ENCODE peak calls at places on chromosomes 1 and 21, in four cellular contexts. One of them, this sample, is unnamed.

GRCh38 chr1:10228528-10228927 is 18.2 kb downstream of the KIF1B start:
- DNase-seq in CD4-positive, alpha-beta memory T cell: no peak
- DNase-seq in adrenal gland: no peak
- DNase-seq in A673: no peak
- DNase-seq in this sample: no peak

GRCh38 chr1:153357076-153357852 is 390 bp upstream of the S100A9 start:
- DNase-seq in A673: no peak
- DNase-seq in adrenal gland: peak; percentile 65
- DNase-seq in CD4-positive, alpha-beta memory T cell: no peak
- DNase-seq in this sample: no peak

GRCh38 chr1:10909697-10910489 is 102.6 kb upstream of the TARDBP start:
- DNase-seq in CD4-positive, alpha-beta memory T cell: peak; percentile 64
- DNase-seq in adrenal gland: peak; percentile 50
- DNase-seq in A673: peak; percentile 60
- DNase-seq in this sample: peak; percentile 83

GRCh38 chr1:213874789-213875188 is 113.0 kb upstream of the PROX1 start:
- DNase-seq in A673: no peak
- DNase-seq in CD4-positive, alpha-beta memory T cell: no peak
- DNase-seq in adrenal gland: no peak
- DNase-seq in this sample: no peak

GRCh38 chr1:54867717-54868057 is 19.3 kb downstream of the DHCR24 start:
- DNase-seq in A673: no peak
- DNase-seq in CD4-positive, alpha-beta memory T cell: no peak
- DNase-seq in adrenal gland: no peak
- DNase-seq in this sample: no peak

GRCh38 chr1:84570436-84571149 is 3.6 kb downstream of the CTBS start:
- DNase-seq in adrenal gland: no peak
- DNase-seq in CD4-positive, alpha-beta memory T cell: no peak
- DNase-seq in A673: no peak
- DNase-seq in this sample: no peak

GRCh38 chr21:33372582-33372981 is 30.6 kb upstream of the IFNGR2 start:
- DNase-seq in adrenal gland: no peak
- DNase-seq in CD4-positive, alpha-beta memory T cell: no peak
- DNase-seq in A673: no peak
- DNase-seq in this sample: no peak

GRCh38 chr1:55039342-55040082 is at the start of gene PCSK9:
- DNase-seq in A673: peak; percentile 75
- DNase-seq in CD4-positive, alpha-beta memory T cell: no peak
- DNase-seq in adrenal gland: no peak
- DNase-seq in this sample: peak; percentile 81

GRCh38 chr1:54325705-54326461 is 80.3 kb downstream of the SSBP3 start:
- DNase-seq in A673: no peak
- DNase-seq in CD4-positive, alpha-beta memory T cell: no peak
- DNase-seq in adrenal gland: no peak
- DNase-seq in this sample: no peak

DNA sequence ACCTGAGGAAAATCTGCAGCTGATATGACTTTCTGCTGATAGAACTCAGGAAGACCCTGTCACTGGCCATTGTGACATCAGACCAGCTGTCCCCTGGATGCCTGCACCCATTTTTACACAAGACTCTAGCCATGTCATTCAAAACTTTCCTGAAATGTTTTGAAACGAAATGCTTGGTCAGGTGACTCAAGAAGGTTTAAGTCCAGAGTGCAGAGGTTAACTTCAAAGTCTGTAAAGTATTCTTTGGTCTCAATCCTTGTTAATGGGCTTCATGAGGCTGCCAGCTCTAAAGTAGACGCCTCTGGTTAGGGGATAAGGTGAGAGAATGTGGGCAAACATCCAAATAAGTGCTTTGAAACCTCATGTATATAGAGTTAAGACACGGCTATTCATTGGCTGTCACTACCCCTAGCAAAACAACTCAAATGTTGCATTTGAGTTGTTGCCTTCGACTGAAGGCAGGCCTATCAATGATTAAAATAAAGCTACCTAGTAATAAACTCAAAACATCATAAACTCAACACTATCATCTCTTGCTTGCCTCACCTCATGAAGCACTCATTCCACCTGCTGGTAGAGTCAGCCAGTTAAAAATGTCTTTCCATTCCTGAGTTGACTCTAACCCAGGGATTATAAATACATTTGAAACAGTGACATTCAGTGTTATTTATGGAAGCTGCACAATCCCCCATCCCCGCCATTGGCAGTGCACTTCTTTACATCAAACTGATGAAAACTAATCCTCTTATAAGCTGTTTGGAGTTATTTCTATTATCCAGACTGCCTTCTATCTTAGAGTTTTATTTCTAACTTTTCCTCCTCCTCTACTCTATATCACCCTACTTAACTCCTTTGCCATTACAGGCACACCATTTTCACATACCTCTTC is 26.0 kb downstream of the RABIF start:
- DNase-seq in A673: no peak
- DNase-seq in CD4-positive, alpha-beta memory T cell: no peak
- DNase-seq in adrenal gland: no peak
- DNase-seq in this sample: no peak
- H3K27ac ChIP-seq in A673: no peak overlapping the region
- H3K27ac ChIP-seq in CD4-positive, alpha-beta memory T cell: no peak overlapping the region
- H3K27ac ChIP-seq in adrenal gland: no peak overlapping the region
- H3K27ac ChIP-seq in this sample: no peak overlapping the region

GRCh38 chr1:56255516-56256181 is 323.7 kb downstream of the PLPP3 start:
- DNase-seq in CD4-positive, alpha-beta memory T cell: no peak
- DNase-seq in A673: no peak
- DNase-seq in adrenal gland: peak; percentile 77
- DNase-seq in this sample: no peak
- H3K27ac ChIP-seq in CD4-positive, alpha-beta memory T cell: no peak overlapping the region
- H3K27ac ChIP-seq in A673: no peak overlapping the region
- H3K27ac ChIP-seq in adrenal gland: peak overlapping the region; percentile 70
- H3K27ac ChIP-seq in this sample: no peak overlapping the region

GRCh38 chr1:205832326-205832751 is 17.6 kb downstream of the PM20D1 start:
- DNase-seq in adrenal gland: no peak
- DNase-seq in A673: no peak
- DNase-seq in CD4-positive, alpha-beta memory T cell: no peak
- DNase-seq in this sample: no peak
- H3K27ac ChIP-seq in adrenal gland: no peak overlapping the region
- H3K27ac ChIP-seq in A673: no peak overlapping the region
- H3K27ac ChIP-seq in CD4-positive, alpha-beta memory T cell: no peak overlapping the region
- H3K27ac ChIP-seq in this sample: no peak overlapping the region

DNA sequence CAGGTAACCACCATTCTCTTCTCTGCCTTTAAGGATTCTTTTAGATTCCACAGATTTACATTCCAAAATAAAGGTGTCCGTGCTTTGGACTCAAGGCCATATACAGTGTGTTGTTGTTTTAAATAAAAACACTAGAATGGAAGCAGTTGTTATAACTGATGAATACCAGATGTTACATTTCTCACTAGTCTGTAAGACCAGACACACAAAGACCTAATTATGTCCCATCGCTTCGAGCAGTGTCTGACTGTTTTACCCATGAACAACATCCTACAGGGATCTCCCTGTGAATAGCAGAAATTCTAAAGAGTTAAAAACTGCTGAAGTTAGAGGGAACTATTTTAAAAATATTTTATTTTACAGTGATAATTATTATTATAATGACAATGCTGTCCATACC is 574.7 kb upstream of the ZP4 start:
- DNase-seq in CD4-positive, alpha-beta memory T cell: no peak
- DNase-seq in adrenal gland: no peak
- DNase-seq in A673: no peak
- DNase-seq in this sample: no peak
- H3K27ac ChIP-seq in CD4-positive, alpha-beta memory T cell: no peak overlapping the region
- H3K27ac ChIP-seq in adrenal gland: no peak overlapping the region
- H3K27ac ChIP-seq in A673: no peak overlapping the region
- H3K27ac ChIP-seq in this sample: no peak overlapping the region

DNA sequence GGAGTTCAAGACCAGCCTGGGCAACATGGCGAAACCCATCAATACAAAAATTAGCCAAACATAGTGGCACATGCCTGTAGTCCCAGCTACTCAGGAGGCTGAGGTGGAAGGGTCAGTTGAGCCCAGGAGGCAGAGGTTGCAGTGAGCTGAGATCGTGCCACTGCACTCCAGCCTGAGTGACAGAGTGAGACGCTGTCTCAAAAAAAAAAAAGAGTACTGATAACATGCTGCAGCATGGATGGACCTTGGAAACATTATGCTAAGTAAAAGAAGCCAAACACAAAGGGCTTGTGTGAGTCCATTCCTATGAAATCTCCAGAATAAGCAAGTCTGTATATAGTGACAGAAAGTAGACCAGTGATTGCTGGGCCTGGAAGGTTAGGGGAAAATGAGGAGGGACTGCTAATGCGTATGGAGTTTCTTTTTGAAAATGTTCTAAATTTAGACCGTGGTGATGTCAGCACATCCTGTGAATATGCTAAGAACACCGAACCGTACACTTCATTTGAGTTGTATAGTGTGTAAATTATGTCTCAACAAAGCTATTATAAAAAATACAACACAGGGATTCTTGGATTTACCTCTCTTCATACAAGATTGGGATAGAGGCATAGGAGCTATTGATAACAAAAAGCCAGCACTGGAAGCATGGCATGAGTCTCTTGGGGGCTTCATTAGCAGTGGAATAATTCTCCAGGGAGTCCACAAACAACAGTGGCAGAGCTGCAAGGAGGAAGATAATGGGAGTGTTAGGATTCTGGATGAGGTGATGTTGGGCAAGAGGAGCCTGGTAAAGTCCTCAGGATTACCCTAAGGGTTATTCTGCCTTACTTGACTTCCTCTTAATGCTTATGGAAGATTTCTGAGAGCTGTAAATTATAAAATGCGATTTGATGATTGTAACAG is 73.5 kb downstream of the TTC3 start:
- DNase-seq in adrenal gland: no peak
- DNase-seq in A673: peak; percentile 59
- DNase-seq in CD4-positive, alpha-beta memory T cell: no peak
- DNase-seq in this sample: no peak
- H3K27ac ChIP-seq in adrenal gland: no peak overlapping the region
- H3K27ac ChIP-seq in A673: peak overlapping the region; percentile 0
- H3K27ac ChIP-seq in CD4-positive, alpha-beta memory T cell: no peak overlapping the region
- H3K27ac ChIP-seq in this sample: no peak overlapping the region

GRCh38 chr21:38455403-38455802 is 42.9 kb downstream of the ERG start:
- DNase-seq in A673: no peak
- DNase-seq in adrenal gland: no peak
- DNase-seq in CD4-positive, alpha-beta memory T cell: no peak
- DNase-seq in this sample: no peak
- H3K27ac ChIP-seq in A673: no peak overlapping the region
- H3K27ac ChIP-seq in adrenal gland: no peak overlapping the region
- H3K27ac ChIP-seq in CD4-positive, alpha-beta memory T cell: no peak overlapping the region
- H3K27ac ChIP-seq in this sample: no peak overlapping the region

This sample was measured in GM23338.